ENCODE peak calls at places on chromosomes 13 and 19, in seven cellular contexts. Y, Q, V, R, T, U and O are unnamed samples.

GRCh38 chr13:76812971-76813691 is 73.1 kb downstream of the KCTD12 start:
- DNase-seq in Y (no peak), V (peak; percentile 30), U (peak; percentile 62), T (no peak), R (no peak), Q (no peak), O (peak; percentile 45)

GRCh38 chr19:45814851-45815481 is at the start of gene RSPH6A:
- DNase-seq in U (no peak), V (no peak), Q (no peak), R (no peak), T (no peak), Y (no peak), O (peak; percentile 33)

GRCh38 chr19:7348587-7349230 is at the start of gene ARHGEF18:
- DNase-seq in Q (no peak), U (no peak), R (no peak), V (no peak), Y (no peak), T (peak; percentile 59), O (no peak)

GRCh38 chr19:41691268-41691970 is 3.3 kb upstream of the CEACAM7 start:
- DNase-seq in Y (no peak), R (peak; percentile 55), T (no peak), U (peak; percentile 20), V (no peak), Q (no peak), O (peak; percentile 12)

GRCh38 chr13:30156270-30156669 is 151.1 kb downstream of the KATNAL1 start:
- DNase-seq in R (no peak), U (no peak), Y (no peak), Q (no peak), V (no peak), T (no peak), O (no peak)

GRCh38 chr19:55460670-55461258 is 678 bp downstream of the ISOC2 start:
- DNase-seq in V (peak; percentile 77), T (no peak), Q (no peak), Y (peak; percentile 42), U (peak; percentile 89), R (peak; percentile 92), O (peak; percentile 90)

GRCh38 chr13:59774511-59774911 is 389.2 kb downstream of the DIAPH3 start:
- DNase-seq in Y (no peak), V (peak; percentile 18), U (peak; percentile 75), T (no peak), Q (no peak), R (no peak), O (peak; percentile 59)

GRCh38 chr13:99339736-99340392 is 32.7 kb upstream of the GPR183 start:
- DNase-seq in Y (no peak), R (no peak), U (peak; percentile 74), Q (no peak), T (no peak), V (peak; percentile 46), O (peak; percentile 62)

DNA sequence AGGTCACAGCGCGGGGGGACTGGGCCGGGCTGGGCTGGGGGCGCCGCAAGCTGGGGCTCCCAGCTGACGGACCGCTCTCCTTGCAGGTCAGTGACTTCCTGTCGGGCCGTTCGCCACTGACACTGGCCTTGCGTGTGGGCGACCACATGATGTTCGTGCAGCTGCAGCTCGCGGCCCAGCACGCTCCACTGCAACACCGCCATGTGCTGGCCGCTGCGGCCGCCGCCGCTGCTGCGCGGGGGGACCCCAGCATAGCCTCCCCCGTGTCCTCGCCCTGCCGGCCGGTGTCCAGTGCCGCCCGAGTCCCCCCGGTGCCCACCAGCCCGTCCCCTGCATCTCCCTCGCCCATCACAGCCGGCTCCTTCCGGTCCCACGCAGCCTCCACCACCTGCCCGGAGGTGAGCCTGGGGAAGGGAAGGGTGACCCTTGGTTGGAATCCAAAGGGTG is 5.7 kb downstream of the MIDN start:
- DNase-seq in V (no peak), U (no peak), Q (no peak), Y (no peak), R (no peak), T (no peak), O (no peak)
- H3K36me3 ChIP-seq in V (peaks cover 11% of the 10 kb centered on the region), U (peaks cover 54% of the 10 kb centered on the region), Q (peaks cover 77% of the 10 kb centered on the region), Y (peaks cover 39% of the 10 kb centered on the region), R (peaks cover 30% of the 10 kb centered on the region), T (peaks cover 14% of the 10 kb centered on the region), O (peaks cover 44% of the 10 kb centered on the region)

GRCh38 chr19:40444181-40445005 is at the start of gene SERTAD3:
- DNase-seq in U (peak; percentile 99), Y (peak; percentile 94), V (peak; percentile 96), T (peak; percentile 76), R (peak; percentile 98), Q (peak; percentile 89), O (peak; percentile 98)

GRCh38 chr19:40443131-40443929 is 805 bp downstream of the SERTAD3 start:
- DNase-seq in U (peak; percentile 100), R (peak; percentile 99), V (peak; percentile 100), Y (peak; percentile 100), T (peak; percentile 98), Q (peak; percentile 100), O (peak; percentile 100)

GRCh38 chr19:40443930-40444180 is 280 bp downstream of the SERTAD3 start:
- DNase-seq in Y (no peak), V (no peak), R (no peak), U (no peak), T (no peak), Q (no peak), O (no peak)

GRCh38 chr19:40441719-40442253 is 2.3 kb downstream of the SERTAD3 start:
- DNase-seq in T (no peak), V (no peak), U (no peak), Y (no peak), Q (no peak), R (no peak), O (no peak)

DNA sequence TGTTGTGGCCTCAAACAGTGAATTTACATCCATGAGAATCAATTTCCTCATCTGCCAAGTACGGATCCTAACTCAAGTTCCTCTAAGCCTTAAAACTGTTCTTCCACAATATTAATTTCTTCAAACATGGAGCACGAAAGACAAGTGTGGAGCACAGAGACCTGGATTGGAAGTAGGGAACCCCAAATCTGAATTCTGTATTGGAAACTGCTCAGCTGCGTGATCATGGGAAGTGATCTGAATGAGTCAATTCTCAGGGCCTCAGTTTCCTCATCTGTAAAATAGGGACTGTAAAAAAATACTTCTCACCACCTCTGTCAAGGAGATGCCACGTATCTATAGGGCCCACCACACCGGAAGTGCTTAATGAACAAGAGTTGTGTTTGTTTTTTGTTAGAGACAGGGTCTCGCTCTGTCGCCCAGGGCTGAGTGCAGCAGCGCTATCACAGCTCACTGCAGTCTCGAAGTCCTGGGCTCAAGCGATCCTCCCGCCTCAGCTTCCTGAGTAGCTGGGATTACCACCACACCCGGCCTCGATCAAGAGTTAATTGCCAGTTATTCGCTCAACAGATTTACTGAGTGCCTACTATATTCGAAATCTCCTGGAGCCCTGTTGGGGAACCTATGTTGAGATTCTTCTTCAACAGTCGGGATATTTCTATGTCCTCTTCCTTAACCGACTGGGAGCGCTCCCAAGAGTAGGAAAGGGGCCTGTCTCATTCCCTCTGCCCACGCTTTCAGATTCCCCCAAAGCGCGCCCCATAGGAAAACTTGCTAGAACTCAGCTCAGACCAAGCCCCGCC is 1.6 kb downstream of the SERTAD3 start:
- DNase-seq in Q (no peak), T (no peak), Y (no peak), V (no peak), R (no peak), U (no peak), O (no peak)
- H3K4me3 ChIP-seq in Q (peak overlapping the region; percentile 88), T (peak overlapping the region; percentile 91), Y (peak overlapping the region; percentile 93), V (peak overlapping the region; percentile 90), R (peak overlapping the region; percentile 66), U (peak overlapping the region; percentile 100), O (peak overlapping the region; percentile 42)

GRCh38 chr19:34351382-34351802 is 13.6 kb upstream of the GPI start:
- DNase-seq in V (no peak), Q (no peak), Y (no peak), U (no peak), T (peak; percentile 25), R (no peak), O (no peak)

GRCh38 chr19:34345934-34346333 is 19.1 kb upstream of the GPI start:
- DNase-seq in Y (no peak), Q (no peak), T (no peak), U (peak; percentile 90), V (no peak), R (peak; percentile 81), O (peak; percentile 68)

GRCh38 chr19:34348899-34349487 is 16.0 kb upstream of the GPI start:
- DNase-seq in V (no peak), R (no peak), T (no peak), Y (no peak), Q (no peak), U (no peak), O (no peak)

GRCh38 chr19:34350161-34350561 is 14.8 kb upstream of the GPI start:
- DNase-seq in V (no peak), U (no peak), R (no peak), T (no peak), Q (no peak), Y (no peak), O (no peak)

GRCh38 chr19:34347561-34348165 is 17.3 kb upstream of the GPI start:
- DNase-seq in T (no peak), Q (no peak), R (no peak), Y (no peak), V (no peak), U (no peak), O (no peak)
- H3K36me3 ChIP-seq in T (peaks cover 4% of the 10 kb centered on the region), Q (peaks cover 96% of the 10 kb centered on the region), R (peaks cover 2% of the 10 kb centered on the region), Y (peaks cover 39% of the 10 kb centered on the region), V (no peaks in the 10 kb centered on the region), U (peaks cover 37% of the 10 kb centered on the region), O (peaks cover 17% of the 10 kb centered on the region)

DNA sequence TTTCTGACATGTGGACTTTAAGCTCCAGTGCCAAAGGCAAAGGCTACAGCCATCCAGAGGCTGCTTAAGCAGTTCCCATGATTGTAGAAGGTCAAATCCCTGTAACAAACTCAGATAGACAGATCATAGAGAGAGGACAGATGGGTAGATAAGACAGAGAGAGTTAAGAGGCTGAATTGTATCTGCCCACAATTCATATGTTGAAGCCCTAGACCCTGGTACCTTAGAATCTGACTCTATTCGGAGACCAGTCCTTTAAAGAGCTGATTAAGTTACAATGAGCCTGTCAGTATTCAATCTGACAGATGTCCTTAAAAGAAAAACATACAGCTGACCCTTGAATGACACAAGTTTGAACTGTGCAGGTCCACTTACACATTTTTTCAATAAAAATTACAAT is 115.2 kb downstream of the RAP2A start:
- DNase-seq in V (no peak), Q (no peak), U (no peak), R (no peak), T (no peak), Y (no peak), O (no peak)
- H3K4me3 ChIP-seq in V (no peak overlapping the region), Q (no peak overlapping the region), U (no peak overlapping the region), R (no peak overlapping the region), T (no peak overlapping the region), Y (no peak overlapping the region), O (no peak overlapping the region)

DNA sequence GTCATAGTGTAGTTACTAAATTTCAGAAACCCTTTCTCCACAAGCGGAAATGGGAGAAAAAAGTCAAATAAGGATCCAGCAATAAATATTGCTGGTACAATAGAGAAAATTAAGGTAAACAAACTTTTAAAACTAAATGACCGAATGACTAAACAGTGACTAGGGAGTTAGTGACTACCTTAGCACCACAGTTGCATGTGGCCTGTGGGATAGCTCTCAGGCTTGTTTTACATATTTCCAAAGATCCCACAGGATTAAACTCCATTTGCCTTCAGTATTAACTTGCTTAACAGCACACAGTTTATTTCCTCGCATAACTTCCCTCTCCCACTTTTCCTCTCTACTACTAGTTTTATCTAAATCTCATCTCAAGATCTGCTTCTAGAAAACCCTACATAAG is 824.3 kb upstream of the KLHL1 start:
- DNase-seq in U (no peak), Y (no peak), T (no peak), R (no peak), Q (no peak), V (no peak), O (no peak)
- H3K36me3 ChIP-seq in U (no peaks in the 10 kb centered on the region), Y (no peaks in the 10 kb centered on the region), T (no peaks in the 10 kb centered on the region), R (no peaks in the 10 kb centered on the region), Q (no peaks in the 10 kb centered on the region), V (no peaks in the 10 kb centered on the region), O (no peaks in the 10 kb centered on the region)

GRCh38 chr19:2540646-2541454 is 64.9 kb downstream of the GADD45B start:
- DNase-seq in U (peak; percentile 97), T (no peak), V (peak; percentile 98), Q (no peak), Y (peak; percentile 75), R (peak; percentile 72), O (peak; percentile 99)
- H3K4me3 ChIP-seq in U (peak overlapping the region; percentile 64), T (no peak overlapping the region), V (peak overlapping the region; percentile 56), Q (peak overlapping the region; percentile 46), Y (peak overlapping the region; percentile 55), R (no peak overlapping the region), O (peak overlapping the region; percentile 1)